ENCODE peak calls at places on chromosomes 6 and 20, in four cellular contexts. E, R, N and Q are unnamed samples. For H3K9me3, the result is how much of the 10 kb centered on the place peaks cover.

GRCh38 chr6:79810153-79810806 is 137.1 kb downstream of the ELOVL4 start:
- DNase-seq in E (peak), R (no peak), N (no peak), Q (no peak)

GRCh38 chr6:55034752-55035151 is 139.6 kb upstream of the HCRTR2 start:
- DNase-seq in N (no peak), R (no peak), E (no peak), Q (no peak)

GRCh38 chr20:20761302-20761701 is 48.9 kb upstream of the RALGAPA2 start:
- DNase-seq in N (no peak), E (peak), R (peak), Q (no peak)

GRCh38 chr6:18533793-18534192 is 146.6 kb downstream of the RNF144B start:
- DNase-seq in N (no peak), R (no peak), E (peak), Q (no peak)

GRCh38 chr6:16059496-16059895 is 69.4 kb upstream of the MYLIP start:
- DNase-seq in R (no peak), E (no peak), N (no peak), Q (no peak)

GRCh38 chr20:58603656-58604184 is 47.4 kb upstream of the STX16 start:
- DNase-seq in N (no peak), R (no peak), E (no peak), Q (no peak)

GRCh38 chr6:115485400-115485799 is 575.3 kb downstream of the FRK start:
- DNase-seq in E (no peak), R (no peak), N (no peak), Q (no peak)

GRCh38 chr6:12818324-12818723 is 101.8 kb downstream of the PHACTR1 start:
- DNase-seq in N (no peak), R (peak), E (no peak), Q (no peak)

GRCh38 chr6:142907017-142907470 is 37.9 kb downstream of the HIVEP2 start:
- DNase-seq in R (no peak), E (no peak), N (no peak), Q (no peak)

GRCh38 chr6:7267071-7267470 is 45.9 kb downstream of the SSR1 start:
- DNase-seq in R (no peak), E (no peak), N (no peak), Q (no peak)

DNA sequence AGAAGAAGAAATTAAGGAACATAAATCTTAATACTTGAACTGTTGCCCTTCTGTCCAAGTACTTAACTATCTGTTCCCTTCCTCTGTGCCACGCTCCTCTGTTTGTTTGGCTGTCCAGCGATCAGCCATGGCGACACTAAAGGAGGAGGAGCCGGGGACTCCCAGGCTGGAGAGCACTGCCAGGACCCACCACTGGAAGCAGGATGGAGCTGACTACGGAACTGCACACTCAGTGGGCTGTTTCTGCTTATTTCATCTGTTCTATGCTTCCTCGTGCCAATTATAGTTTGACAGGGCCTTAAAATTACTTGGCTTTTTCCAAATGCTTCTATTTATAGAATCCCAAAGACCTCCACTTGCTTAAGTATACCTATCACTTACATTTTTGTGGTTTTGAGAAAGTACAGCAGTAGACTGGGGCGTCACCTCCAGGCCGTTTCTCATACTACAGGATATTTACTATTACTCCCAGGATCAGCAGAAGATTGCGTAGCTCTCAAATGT is 17.1 kb downstream of the IRF4 start:
- DNase-seq in E (peak), N (peak), R (peak), Q (peak)
- TF ChIP-seq POLR2A in E (no peak), N (no peak), R (no peak), Q (no peak)

GRCh38 chr20:59723607-59724456 is 119.5 kb downstream of the PHACTR3 start:
- DNase-seq in E (no peak), N (no peak), R (no peak), Q (no peak)

GRCh38 chr20:59724457-59725366 is 120.4 kb downstream of the PHACTR3 start:
- DNase-seq in E (no peak), R (no peak), N (no peak), Q (no peak)

GRCh38 chr20:59726196-59726595 is 121.9 kb downstream of the PHACTR3 start:
- DNase-seq in N (no peak), R (no peak), E (no peak), Q (no peak)

GRCh38 chr20:59723108-59723500 is 118.8 kb downstream of the PHACTR3 start:
- DNase-seq in R (no peak), E (no peak), N (no peak), Q (peak)

DNA sequence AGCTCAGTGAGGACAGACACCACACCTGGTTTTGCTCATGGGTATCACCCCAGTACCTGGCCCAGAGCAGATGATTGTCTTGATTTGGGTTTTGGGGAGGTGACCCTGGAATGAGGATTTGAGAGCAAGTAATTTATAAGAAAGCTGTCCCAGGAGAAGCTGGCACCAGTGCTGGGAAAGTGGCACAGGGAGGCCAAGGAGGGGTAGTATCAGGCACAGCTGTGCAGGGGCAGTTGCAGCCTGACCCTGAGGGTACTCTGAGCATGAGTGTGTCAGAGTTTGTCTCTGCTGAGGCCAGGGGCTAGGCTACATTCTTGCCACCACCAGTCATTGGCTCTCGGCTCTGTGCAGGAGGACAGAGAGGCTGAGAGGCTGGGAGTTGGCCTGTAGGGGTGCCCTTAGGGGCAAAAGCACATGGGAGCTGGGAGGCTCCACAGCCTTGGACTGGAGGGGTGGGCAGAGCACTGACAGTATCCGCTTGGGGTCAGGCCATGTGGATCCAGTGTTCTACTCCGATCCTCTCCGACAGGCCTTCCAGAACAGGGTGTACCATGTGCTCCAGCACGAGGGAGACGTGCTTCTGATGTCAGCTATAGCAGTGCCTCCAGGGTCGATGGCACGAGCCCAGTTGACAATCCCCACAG is 121.3 kb downstream of the PHACTR3 start:
- DNase-seq in N (no peak), R (no peak), E (no peak), Q (no peak)
- H3K9me3 ChIP-seq in N (under half), R (under half), E (under half), Q (under half)

GRCh38 chr20:3710703-3711417 is 1.5 kb downstream of the SIGLEC1 start:
- DNase-seq in R (peak), E (peak), N (peak), Q (peak)
- H3K4me3 ChIP-seq in R (no peak), E (no peak), N (no peak), Q (no peak)

DNA sequence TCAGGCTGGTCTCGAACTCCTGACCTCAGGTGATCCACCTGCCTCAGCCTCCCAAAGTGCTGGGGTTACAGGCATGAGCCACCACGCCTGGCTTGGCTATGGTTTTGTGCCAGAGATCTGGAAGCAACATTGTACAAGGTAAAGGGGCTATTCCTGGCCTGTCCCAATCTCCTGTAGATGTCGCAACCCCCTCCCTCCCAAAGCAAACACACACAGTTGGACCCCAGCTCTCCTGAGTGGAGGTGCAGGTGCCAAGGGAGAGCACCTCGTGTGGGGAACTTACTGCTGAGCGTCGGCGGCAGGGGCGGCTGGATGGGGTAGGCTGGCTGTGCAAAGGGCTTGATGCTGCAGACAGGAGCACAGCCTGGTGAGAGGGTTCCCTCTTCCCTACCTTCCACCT is 8.8 kb downstream of the RPL10A start:
- DNase-seq in R (no peak), N (no peak), E (no peak), Q (no peak)
- TF ChIP-seq POLR2A in R (no peak), N (no peak), E (no peak), Q (no peak)